ENCODE peak calls at places on chromosomes 12 and 14, in nine cellular contexts. J is anterior cingulate cortex; O is activated CD4-positive, alpha-beta T cell treated with anti-CD3 and anti-CD28 coated beads, Interleukin-2, amount 50 U/mL, for 1 hour; X is C1 segment of cervical spinal cord; P is neural crest cell; V is amniotic stem cell; W is epithelial cell of esophagus; D is mesothelial cell of epicardium; M is activated CD8-positive, alpha-beta T cell treated with anti-CD3 and anti-CD28 coated beads for 36 hours. Y is an unnamed sample.

GRCh38 chr14:64502476-64503183 is 1.0 kb downstream of the ZBTB25 start:
- DNase-seq in J (no peak), O (peak; percentile 16), X (peak; percentile 57), P (no peak), V (no peak), W (peak; percentile 85), D (no peak), M (peak; percentile 41), Y (peak; percentile 29)

GRCh38 chr12:21526721-21527345 is 737 bp downstream of the SPX start:
- DNase-seq in J (no peak), O (no peak), X (no peak), P (no peak), V (no peak), W (no peak), D (no peak), M (no peak), Y (no peak)

GRCh38 chr14:105487449-105487985 is 831 bp downstream of the CRIP1 start:
- DNase-seq in J (no peak), O (peak; percentile 76), X (no peak), P (no peak), V (no peak), W (no peak), D (no peak), M (peak; percentile 68), Y (no peak)

GRCh38 chr14:75631453-75631831 is 29.2 kb downstream of the ERG28 start:
- DNase-seq in J (no peak), O (no peak), X (no peak), P (no peak), V (no peak), W (no peak), D (no peak), M (no peak), Y (no peak)

GRCh38 chr14:55126932-55127490 is 2.0 kb upstream of the LGALS3 start:
- DNase-seq in J (no peak), O (no peak), X (no peak), P (no peak), V (no peak), W (no peak), D (no peak), M (no peak), Y (peak; percentile 81)

GRCh38 chr12:52577316-52577715 is 3.7 kb upstream of the KRT74 start:
- DNase-seq in J (no peak), O (no peak), X (no peak), P (no peak), V (no peak), W (no peak), D (no peak), M (no peak), Y (no peak)

GRCh38 chr12:116259800-116260589 is 17.5 kb downstream of the MED13L start:
- DNase-seq in J (no peak), O (no peak), X (no peak), P (no peak), V (no peak), W (no peak), D (no peak), M (no peak), Y (no peak)

GRCh38 chr14:68782091-68782981 is 10.5 kb downstream of the ZFP36L1 start:
- DNase-seq in J (no peak), O (peak; percentile 45), X (no peak), P (no peak), V (no peak), W (no peak), D (no peak), M (peak; percentile 88), Y (no peak)

GRCh38 chr12:109462868-109463692 is 14.0 kb downstream of the KCTD10 start:
- DNase-seq in J (no peak), O (no peak), X (no peak), P (peak; percentile 21), V (peak; percentile 73), W (peak; percentile 76), D (peak; percentile 36), M (no peak), Y (peak; percentile 50)

GRCh38 chr14:55348766-55349453 is 62.7 kb downstream of the ATG14 start:
- DNase-seq in J (no peak), O (no peak), X (no peak), P (no peak), V (no peak), W (peak; percentile 84), D (no peak), M (no peak), Y (no peak)

GRCh38 chr14:94521375-94522114 is 12.3 kb upstream of the SERPINA12 start:
- DNase-seq in J (no peak), O (no peak), X (no peak), P (no peak), V (no peak), W (no peak), D (no peak), M (no peak), Y (no peak)

GRCh38 chr14:102131741-102132140 is 8.0 kb upstream of the WDR20 start:
- DNase-seq in J (no peak), O (no peak), X (no peak), P (no peak), V (no peak), W (peak; percentile 18), D (no peak), M (no peak), Y (no peak)

GRCh38 chr12:45348986-45349385 is 133.1 kb downstream of the ANO6 start:
- DNase-seq in J (no peak), O (no peak), X (no peak), P (no peak), V (no peak), W (no peak), D (no peak), M (no peak), Y (no peak)

GRCh38 chr14:33767721-33768457 is 183.0 kb downstream of the EGLN3 start:
- DNase-seq in J (no peak), O (no peak), X (no peak), P (no peak), V (no peak), W (no peak), D (no peak), M (no peak), Y (no peak)

GRCh38 chr12:68467514-68467913 is 135.4 kb upstream of the MDM1 start:
- DNase-seq in J (no peak), O (no peak), X (no peak), P (no peak), V (no peak), W (no peak), D (no peak), M (no peak), Y (no peak)

GRCh38 chr12:103401421-103401820 is 94.3 kb downstream of the C12orf42 start:
- DNase-seq in J (no peak), O (no peak), X (no peak), P (no peak), V (no peak), W (peak; percentile 82), D (no peak), M (no peak), Y (peak; percentile 76)

GRCh38 chr14:59267046-59267445 is 78.6 kb downstream of the DAAM1 start:
- DNase-seq in J (no peak), O (no peak), X (no peak), P (no peak), V (no peak), W (peak; percentile 38), D (no peak), M (no peak), Y (no peak)

GRCh38 chr12:121751034-121751433 is 38.5 kb downstream of the TMEM120B start:
- DNase-seq in J (no peak), O (no peak), X (no peak), P (no peak), V (no peak), W (no peak), D (no peak), M (no peak), Y (no peak)

GRCh38 chr12:124398578-124399227 is 103.8 kb downstream of the RFLNA start:
- DNase-seq in J (no peak), O (no peak), X (no peak), P (no peak), V (no peak), W (no peak), D (no peak), M (no peak), Y (no peak)

GRCh38 chr12:14410841-14411569 is 45.5 kb downstream of the ATF7IP start:
- DNase-seq in J (no peak), O (peak; percentile 31), X (no peak), P (no peak), V (no peak), W (peak; percentile 12), D (no peak), M (peak; percentile 62), Y (peak; percentile 65)

GRCh38 chr12:131015581-131016337 is 62.1 kb downstream of the ADGRD1 start:
- DNase-seq in J (no peak), O (no peak), X (no peak), P (no peak), V (no peak), W (no peak), D (no peak), M (no peak), Y (no peak)

GRCh38 chr14:75359098-75359497 is 68.7 kb upstream of the JDP2 start:
- DNase-seq in J (no peak), O (no peak), X (no peak), P (no peak), V (no peak), W (no peak), D (no peak), M (no peak), Y (no peak)

GRCh38 chr14:92958373-92959188 is 35.6 kb downstream of the CHGA start:
- DNase-seq in J (peak; percentile 37), O (no peak), X (no peak), P (no peak), V (no peak), W (no peak), D (no peak), M (no peak), Y (no peak)

GRCh38 chr12:71746983-71747611 is 7.6 kb upstream of the RAB21 start:
- DNase-seq in J (peak; percentile 1), O (peak; percentile 36), X (peak; percentile 15), P (peak; percentile 26), V (peak; percentile 24), W (peak; percentile 80), D (no peak), M (peak; percentile 39), Y (peak; percentile 83)

GRCh38 chr12:127273621-127274020 is 993.3 kb upstream of the TMEM132C start:
- DNase-seq in J (no peak), O (no peak), X (no peak), P (no peak), V (peak; percentile 24), W (peak; percentile 82), D (no peak), M (no peak), Y (peak; percentile 8)